ENCODE peak calls at places on chromosomes 13 and 19, in seven cellular contexts. One of them, this sample, is unnamed.
A peak's percentile ranks its signal among the peaks of the same experiment; 100 is the strongest.

GRCh38 chr19:384801-385169 is 24.2 kb downstream of the C2CD4C start:
- DNase-seq in EH: no peak
- DNase-seq in left colon: no peak
- DNase-seq in aorta: no peak
- DNase-seq in GM12892: no peak
- DNase-seq in progenitor cell of endocrine pancreas: no peak
- DNase-seq in stimulated activated CD4-positive, alpha-beta T cell treated with anti-CD3 and anti-CD28 coated beads, Interleukin-4, amount 100 ng/mL, for 1 hour: no peak
- DNase-seq in this sample: no peak

GRCh38 chr13:87058786-87059329 is 612.3 kb upstream of the SLITRK5 start:
- DNase-seq in EH: no peak
- DNase-seq in left colon: no peak
- DNase-seq in aorta: no peak
- DNase-seq in GM12892: no peak
- DNase-seq in progenitor cell of endocrine pancreas: no peak
- DNase-seq in stimulated activated CD4-positive, alpha-beta T cell treated with anti-CD3 and anti-CD28 coated beads, Interleukin-4, amount 100 ng/mL, for 1 hour: no peak
- DNase-seq in this sample: no peak

GRCh38 chr13:22144806-22145205 is 473.9 kb downstream of the FGF9 start:
- DNase-seq in EH: no peak
- DNase-seq in left colon: no peak
- DNase-seq in aorta: no peak
- DNase-seq in GM12892: no peak
- DNase-seq in progenitor cell of endocrine pancreas: no peak
- DNase-seq in stimulated activated CD4-positive, alpha-beta T cell treated with anti-CD3 and anti-CD28 coated beads, Interleukin-4, amount 100 ng/mL, for 1 hour: no peak
- DNase-seq in this sample: no peak

GRCh38 chr19:51552996-51553725 is 17.9 kb upstream of the ZNF175 start:
- DNase-seq in EH: peak; percentile 65
- DNase-seq in left colon: peak; percentile 82
- DNase-seq in aorta: peak; percentile 78
- DNase-seq in GM12892: no peak
- DNase-seq in progenitor cell of endocrine pancreas: peak; percentile 83
- DNase-seq in stimulated activated CD4-positive, alpha-beta T cell treated with anti-CD3 and anti-CD28 coated beads, Interleukin-4, amount 100 ng/mL, for 1 hour: peak; percentile 51
- DNase-seq in this sample: peak; percentile 56

GRCh38 chr13:50618206-50618605 is 225.3 kb downstream of the DLEU7 start:
- DNase-seq in EH: no peak
- DNase-seq in left colon: no peak
- DNase-seq in aorta: no peak
- DNase-seq in GM12892: no peak
- DNase-seq in progenitor cell of endocrine pancreas: no peak
- DNase-seq in stimulated activated CD4-positive, alpha-beta T cell treated with anti-CD3 and anti-CD28 coated beads, Interleukin-4, amount 100 ng/mL, for 1 hour: no peak
- DNase-seq in this sample: no peak

GRCh38 chr13:21061077-21061945 is at the start of gene LATS2:
- DNase-seq in EH: peak; percentile 97
- DNase-seq in left colon: peak; percentile 95
- DNase-seq in aorta: peak; percentile 97
- DNase-seq in GM12892: peak; percentile 69
- DNase-seq in progenitor cell of endocrine pancreas: peak; percentile 94
- DNase-seq in stimulated activated CD4-positive, alpha-beta T cell treated with anti-CD3 and anti-CD28 coated beads, Interleukin-4, amount 100 ng/mL, for 1 hour: peak; percentile 50
- DNase-seq in this sample: peak; percentile 85

GRCh38 chr13:27919934-27920676 is at the start of gene PDX1:
- DNase-seq in EH: no peak
- DNase-seq in left colon: peak; percentile 74
- DNase-seq in aorta: no peak
- DNase-seq in GM12892: peak; percentile 42
- DNase-seq in progenitor cell of endocrine pancreas: peak; percentile 83
- DNase-seq in stimulated activated CD4-positive, alpha-beta T cell treated with anti-CD3 and anti-CD28 coated beads, Interleukin-4, amount 100 ng/mL, for 1 hour: no peak
- DNase-seq in this sample: no peak

GRCh38 chr13:36057041-36057440 is 74.1 kb downstream of the DCLK1 start:
- DNase-seq in EH: peak; percentile 26
- DNase-seq in left colon: no peak
- DNase-seq in aorta: no peak
- DNase-seq in GM12892: no peak
- DNase-seq in progenitor cell of endocrine pancreas: no peak
- DNase-seq in stimulated activated CD4-positive, alpha-beta T cell treated with anti-CD3 and anti-CD28 coated beads, Interleukin-4, amount 100 ng/mL, for 1 hour: no peak
- DNase-seq in this sample: peak; percentile 20

GRCh38 chr19:43474986-43475705 is 9.7 kb upstream of the LYPD3 start:
- DNase-seq in EH: peak; percentile 86
- DNase-seq in left colon: peak; percentile 97
- DNase-seq in aorta: peak; percentile 97
- DNase-seq in GM12892: peak; percentile 92
- DNase-seq in progenitor cell of endocrine pancreas: peak; percentile 92
- DNase-seq in stimulated activated CD4-positive, alpha-beta T cell treated with anti-CD3 and anti-CD28 coated beads, Interleukin-4, amount 100 ng/mL, for 1 hour: peak; percentile 98
- DNase-seq in this sample: peak; percentile 98

GRCh38 chr13:94389544-94390351 is 89.7 kb downstream of the DCT start:
- DNase-seq in EH: peak; percentile 1
- DNase-seq in left colon: no peak
- DNase-seq in aorta: no peak
- DNase-seq in GM12892: no peak
- DNase-seq in progenitor cell of endocrine pancreas: no peak
- DNase-seq in stimulated activated CD4-positive, alpha-beta T cell treated with anti-CD3 and anti-CD28 coated beads, Interleukin-4, amount 100 ng/mL, for 1 hour: no peak
- DNase-seq in this sample: peak; percentile 51

GRCh38 chr13:103157034-103157433 is 90.8 kb upstream of the SLC10A2 start:
- DNase-seq in EH: no peak
- DNase-seq in left colon: no peak
- DNase-seq in aorta: no peak
- DNase-seq in GM12892: no peak
- DNase-seq in progenitor cell of endocrine pancreas: no peak
- DNase-seq in stimulated activated CD4-positive, alpha-beta T cell treated with anti-CD3 and anti-CD28 coated beads, Interleukin-4, amount 100 ng/mL, for 1 hour: no peak
- DNase-seq in this sample: no peak

GRCh38 chr13:19267746-19268145 is 86.1 kb upstream of the TUBA3C start:
- DNase-seq in EH: no peak
- DNase-seq in left colon: no peak
- DNase-seq in aorta: no peak
- DNase-seq in GM12892: no peak
- DNase-seq in progenitor cell of endocrine pancreas: no peak
- DNase-seq in stimulated activated CD4-positive, alpha-beta T cell treated with anti-CD3 and anti-CD28 coated beads, Interleukin-4, amount 100 ng/mL, for 1 hour: no peak
- DNase-seq in this sample: no peak

GRCh38 chr19:17282488-17283256 is 971 bp downstream of the ANKLE1 start:
- DNase-seq in EH: peak; percentile 79
- DNase-seq in left colon: peak; percentile 92
- DNase-seq in aorta: peak; percentile 85
- DNase-seq in GM12892: peak; percentile 93
- DNase-seq in progenitor cell of endocrine pancreas: peak; percentile 86
- DNase-seq in stimulated activated CD4-positive, alpha-beta T cell treated with anti-CD3 and anti-CD28 coated beads, Interleukin-4, amount 100 ng/mL, for 1 hour: peak; percentile 80
- DNase-seq in this sample: peak; percentile 63

GRCh38 chr19:33440682-33441081 is 67.2 kb downstream of the CEBPG start:
- DNase-seq in EH: no peak
- DNase-seq in left colon: no peak
- DNase-seq in aorta: peak; percentile 12
- DNase-seq in GM12892: no peak
- DNase-seq in progenitor cell of endocrine pancreas: no peak
- DNase-seq in stimulated activated CD4-positive, alpha-beta T cell treated with anti-CD3 and anti-CD28 coated beads, Interleukin-4, amount 100 ng/mL, for 1 hour: no peak
- DNase-seq in this sample: no peak

GRCh38 chr13:42788601-42789000 is 7.2 kb downstream of the FAM216B start:
- DNase-seq in EH: peak; percentile 28
- DNase-seq in left colon: no peak
- DNase-seq in aorta: no peak
- DNase-seq in GM12892: no peak
- DNase-seq in progenitor cell of endocrine pancreas: no peak
- DNase-seq in stimulated activated CD4-positive, alpha-beta T cell treated with anti-CD3 and anti-CD28 coated beads, Interleukin-4, amount 100 ng/mL, for 1 hour: no peak
- DNase-seq in this sample: no peak

GRCh38 chr19:13234518-13234917 is 84.3 kb downstream of the IER2 start:
- DNase-seq in EH: peak; percentile 48
- DNase-seq in left colon: peak; percentile 81
- DNase-seq in aorta: peak; percentile 79
- DNase-seq in GM12892: peak; percentile 75
- DNase-seq in progenitor cell of endocrine pancreas: no peak
- DNase-seq in stimulated activated CD4-positive, alpha-beta T cell treated with anti-CD3 and anti-CD28 coated beads, Interleukin-4, amount 100 ng/mL, for 1 hour: peak; percentile 63
- DNase-seq in this sample: no peak

GRCh38 chr13:36548129-36548528 is 115.8 kb downstream of the CCNA1 start:
- DNase-seq in EH: no peak
- DNase-seq in left colon: no peak
- DNase-seq in aorta: no peak
- DNase-seq in GM12892: no peak
- DNase-seq in progenitor cell of endocrine pancreas: no peak
- DNase-seq in stimulated activated CD4-positive, alpha-beta T cell treated with anti-CD3 and anti-CD28 coated beads, Interleukin-4, amount 100 ng/mL, for 1 hour: no peak
- DNase-seq in this sample: no peak

GRCh38 chr19:50728084-50728737 is 5.0 kb downstream of the CLEC11A start:
- DNase-seq in EH: peak; percentile 76
- DNase-seq in left colon: peak; percentile 42
- DNase-seq in aorta: peak; percentile 85
- DNase-seq in GM12892: no peak
- DNase-seq in progenitor cell of endocrine pancreas: peak; percentile 69
- DNase-seq in stimulated activated CD4-positive, alpha-beta T cell treated with anti-CD3 and anti-CD28 coated beads, Interleukin-4, amount 100 ng/mL, for 1 hour: peak; percentile 79
- DNase-seq in this sample: no peak

GRCh38 chr13:99370476-99371272 is 63.5 kb upstream of the GPR183 start:
- DNase-seq in EH: no peak
- DNase-seq in left colon: no peak
- DNase-seq in aorta: no peak
- DNase-seq in GM12892: no peak
- DNase-seq in progenitor cell of endocrine pancreas: no peak
- DNase-seq in stimulated activated CD4-positive, alpha-beta T cell treated with anti-CD3 and anti-CD28 coated beads, Interleukin-4, amount 100 ng/mL, for 1 hour: no peak
- DNase-seq in this sample: no peak

GRCh38 chr13:37889102-37889501 is 19.5 kb upstream of the TRPC4 start:
- DNase-seq in EH: peak; percentile 41
- DNase-seq in left colon: no peak
- DNase-seq in aorta: no peak
- DNase-seq in GM12892: no peak
- DNase-seq in progenitor cell of endocrine pancreas: no peak
- DNase-seq in stimulated activated CD4-positive, alpha-beta T cell treated with anti-CD3 and anti-CD28 coated beads, Interleukin-4, amount 100 ng/mL, for 1 hour: no peak
- DNase-seq in this sample: no peak

GRCh38 chr19:14370169-14370998 is 10.9 kb upstream of the ADGRE5 start:
- DNase-seq in EH: no peak
- DNase-seq in left colon: no peak
- DNase-seq in aorta: no peak
- DNase-seq in GM12892: no peak
- DNase-seq in progenitor cell of endocrine pancreas: no peak
- DNase-seq in stimulated activated CD4-positive, alpha-beta T cell treated with anti-CD3 and anti-CD28 coated beads, Interleukin-4, amount 100 ng/mL, for 1 hour: peak; percentile 57
- DNase-seq in this sample: no peak

This sample was measured in COLO829.